ENCODE peak calls at places on chromosomes 1 and 21, in ten cellular contexts. F is GM23248; M is HL-60; B is CD4-positive, CD25-positive, alpha-beta regulatory T cell; N is upper lobe of right lung; W is ovary; U is DND-41; H is tibial artery; R is heart right ventricle; E is right cardiac atrium. I is an unnamed sample.
A peak's percentile ranks its signal among the peaks of the same experiment; 100 is the strongest.

GRCh38 chr1:150362721-150363425 is 1.1 kb upstream of the RPRD2 start:
- DNase-seq in M (no peak), E (no peak), U (no peak), B (peak; percentile 42), H (no peak), W (peak; percentile 30), N (peak; percentile 54), R (no peak), F (peak; percentile 43), I (no peak)

GRCh38 chr21:41236361-41236973 is 68.5 kb downstream of the BACE2 start:
- DNase-seq in E (no peak), R (no peak), N (no peak), H (peak; percentile 55), U (no peak), F (no peak), W (no peak), M (no peak), B (no peak), I (no peak)

GRCh38 chr21:26095131-26095530 is 75.4 kb downstream of the APP start:
- DNase-seq in R (no peak), W (no peak), M (no peak), H (no peak), U (no peak), F (no peak), E (no peak), N (no peak), B (no peak), I (no peak)

GRCh38 chr1:114979278-114979891 is 50.2 kb upstream of the TSHB start:
- DNase-seq in W (peak; percentile 61), R (peak; percentile 58), F (peak; percentile 47), U (peak; percentile 65), M (peak; percentile 26), E (peak; percentile 36), N (no peak), H (no peak), B (peak; percentile 57), I (peak; percentile 58)

GRCh38 chr1:34865981-34866761 is 6.6 kb upstream of the SMIM12 start:
- DNase-seq in M (peak; percentile 83), B (peak; percentile 90), W (peak; percentile 87), F (peak; percentile 78), R (peak; percentile 84), U (peak; percentile 79), N (peak; percentile 95), E (peak; percentile 95), H (peak; percentile 88), I (peak; percentile 97)

GRCh38 chr1:86207323-86207722 is 50.8 kb upstream of the COL24A1 start:
- DNase-seq in E (peak; percentile 58), W (no peak), U (no peak), M (no peak), N (no peak), B (no peak), R (peak; percentile 18), H (no peak), F (peak; percentile 92), I (no peak)

GRCh38 chr1:195733826-195734225 is 874.4 kb downstream of the KCNT2 start:
- DNase-seq in R (no peak), M (no peak), N (no peak), H (no peak), F (peak; percentile 21), E (no peak), W (no peak), U (no peak), B (peak; percentile 7), I (no peak)

GRCh38 chr1:165595561-165595960 is 35.5 kb upstream of the MGST3 start:
- DNase-seq in U (no peak), M (no peak), B (no peak), F (peak; percentile 54), R (no peak), N (no peak), W (no peak), H (no peak), E (no peak), I (no peak)

GRCh38 chr1:224542783-224543440 is 73.2 kb upstream of the CNIH3 start:
- DNase-seq in H (no peak), M (peak; percentile 26), W (no peak), E (no peak), R (no peak), U (peak; percentile 68), F (peak; percentile 97), N (no peak), B (peak; percentile 62), I (no peak)

GRCh38 chr1:209063816-209064664 is 519.5 kb upstream of the CAMK1G start:
- DNase-seq in U (no peak), N (no peak), H (no peak), R (no peak), B (no peak), E (no peak), M (no peak), F (no peak), W (no peak), I (no peak)

GRCh38 chr1:118254001-118254400 is 69.0 kb upstream of the SPAG17 start:
- DNase-seq in M (no peak), B (no peak), N (no peak), E (no peak), H (no peak), F (no peak), W (no peak), U (no peak), R (no peak), I (no peak)

GRCh38 chr1:116833655-116834054 is 76.1 kb upstream of the PTGFRN start:
- DNase-seq in W (no peak), H (no peak), U (no peak), F (no peak), B (no peak), N (no peak), E (no peak), M (no peak), R (no peak), I (no peak)

GRCh38 chr1:159843459-159843858 is 16.8 kb downstream of the SLAMF8 start:
- DNase-seq in N (no peak), M (no peak), F (no peak), W (no peak), R (no peak), H (no peak), U (no peak), B (no peak), E (no peak), I (no peak)

GRCh38 chr21:37139902-37140301 is 66.8 kb downstream of the TTC3 start:
- DNase-seq in H (no peak), E (no peak), M (no peak), B (no peak), W (no peak), R (no peak), F (peak; percentile 36), U (no peak), N (no peak), I (no peak)

GRCh38 chr1:13893456-13893855 is 193.5 kb downstream of the PRDM2 start:
- DNase-seq in H (no peak), F (no peak), N (no peak), M (no peak), E (no peak), U (no peak), W (peak; percentile 29), R (no peak), B (no peak), I (no peak)
- H3K4me3 ChIP-seq in H (peak overlapping the region; percentile 49), F (peak overlapping the region; percentile 59), N (peak overlapping the region; percentile 46), M (no peak overlapping the region), E (peak overlapping the region; percentile 40), U (no peak overlapping the region), W (peak overlapping the region; percentile 29), R (no peak overlapping the region), B (no peak overlapping the region), I (no peak overlapping the region)

GRCh38 chr1:43292151-43292550 is 6.8 kb upstream of the C1orf210 start:
- DNase-seq in U (no peak), N (no peak), W (no peak), B (no peak), E (no peak), M (no peak), F (no peak), R (no peak), H (no peak), I (no peak)
- H3K27ac ChIP-seq in U (no peak overlapping the region), N (no peak overlapping the region), W (no peak overlapping the region), B (no peak overlapping the region), E (no peak overlapping the region), M (no peak overlapping the region), F (no peak overlapping the region), R (no peak overlapping the region), H (no peak overlapping the region), I (no peak overlapping the region)

DNA sequence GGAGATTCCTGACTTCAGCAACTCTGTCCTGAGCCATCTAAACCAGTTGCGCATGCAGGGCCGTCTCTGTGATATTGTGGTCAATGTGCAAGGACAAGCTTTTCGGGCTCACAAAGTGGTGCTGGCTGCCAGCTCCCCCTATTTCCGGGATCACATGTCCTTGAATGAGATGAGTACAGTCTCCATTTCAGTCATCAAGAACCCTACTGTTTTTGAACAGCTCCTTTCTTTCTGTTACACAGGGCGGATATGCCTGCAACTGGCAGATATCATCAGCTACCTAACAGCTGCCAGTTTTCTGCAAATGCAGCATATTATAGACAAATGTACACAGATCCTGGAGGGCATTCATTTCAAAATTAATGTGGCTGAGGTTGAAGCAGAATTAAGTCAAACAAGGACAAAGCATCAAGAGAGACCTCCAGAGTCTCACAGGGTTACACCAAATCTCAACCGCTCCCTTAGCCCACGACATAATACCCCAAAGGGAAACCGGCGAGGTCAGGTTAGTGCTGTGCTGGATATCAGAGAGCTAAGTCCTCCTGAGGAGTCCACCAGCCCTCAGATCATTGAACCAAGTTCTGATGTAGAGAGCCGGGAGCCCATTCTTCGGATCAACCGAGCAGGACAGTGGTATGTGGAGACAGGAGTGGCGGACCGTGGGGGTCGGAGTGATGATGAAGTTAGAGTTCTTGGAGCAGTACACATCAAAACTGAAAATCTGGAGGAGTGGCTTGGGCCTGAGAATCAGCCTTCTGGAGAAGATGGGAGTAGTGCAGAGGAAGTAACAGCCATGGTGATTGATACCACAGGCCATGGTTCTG is 2.3 kb downstream of the ZBTB37 start:
- DNase-seq in W (no peak), U (no peak), N (no peak), R (no peak), B (peak; percentile 79), H (no peak), E (no peak), F (no peak), M (no peak), I (peak; percentile 36)
- H3K4me3 ChIP-seq in W (no peak overlapping the region), U (no peak overlapping the region), N (no peak overlapping the region), R (no peak overlapping the region), B (peak overlapping the region; percentile 83), H (no peak overlapping the region), E (no peak overlapping the region), F (no peak overlapping the region), M (no peak overlapping the region), I (no peak overlapping the region)

GRCh38 chr1:44684525-44684924 is 10.0 kb downstream of the ARMH1 start:
- DNase-seq in N (peak; percentile 27), H (no peak), M (peak; percentile 40), E (no peak), R (no peak), U (no peak), F (no peak), W (no peak), B (no peak), I (no peak)

GRCh38 chr1:44679468-44679867 is 5.0 kb downstream of the ARMH1 start:
- DNase-seq in H (no peak), E (no peak), B (no peak), U (no peak), N (no peak), W (no peak), F (no peak), R (no peak), M (no peak), I (no peak)

GRCh38 chr1:44685218-44685617 is 10.7 kb downstream of the ARMH1 start:
- DNase-seq in M (no peak), H (no peak), F (no peak), N (no peak), R (no peak), U (no peak), W (no peak), E (no peak), B (no peak), I (no peak)

GRCh38 chr1:44678626-44679025 is 4.1 kb downstream of the ARMH1 start:
- DNase-seq in R (no peak), M (no peak), H (no peak), N (peak; percentile 32), U (no peak), E (no peak), B (no peak), W (no peak), F (no peak), I (no peak)

GRCh38 chr1:44681905-44682900 is 7.7 kb downstream of the ARMH1 start:
- DNase-seq in H (no peak), B (no peak), W (no peak), E (no peak), R (no peak), N (peak; percentile 41), U (no peak), M (peak; percentile 50), F (no peak), I (no peak)
- H3K27ac ChIP-seq in H (no peak overlapping the region), B (no peak overlapping the region), W (no peak overlapping the region), E (no peak overlapping the region), R (no peak overlapping the region), N (no peak overlapping the region), U (no peak overlapping the region), M (peak overlapping the region; percentile 44), F (no peak overlapping the region), I (no peak overlapping the region)